ENCODE peak calls at places on chromosomes 3 and 15, in seven cellular contexts. C, Z, U, P, N, V and E are unnamed samples.

GRCh38 chr15:31586841-31587240 is 260.2 kb downstream of the KLF13 start:
- DNase-seq in C (no peak), Z (no peak), U (no peak), P (no peak), N (no peak), V (no peak), E (no peak)

GRCh38 chr15:62138124-62138523 is 27.0 kb downstream of the C2CD4B start:
- DNase-seq in C (peak; percentile 8), Z (no peak), U (no peak), P (peak; percentile 26), N (no peak), V (no peak), E (no peak)

GRCh38 chr15:34014556-34014955 is 24.4 kb downstream of the AVEN start:
- DNase-seq in C (no peak), Z (no peak), U (no peak), P (no peak), N (no peak), V (no peak), E (no peak)

GRCh38 chr3:31472479-31473390 is 60.0 kb upstream of the STT3B start:
- DNase-seq in C (no peak), Z (no peak), U (no peak), P (no peak), N (no peak), V (no peak), E (no peak)

GRCh38 chr15:55361048-55361447 is 42.0 kb downstream of the PIGB start:
- DNase-seq in C (no peak), Z (no peak), U (no peak), P (no peak), N (no peak), V (no peak), E (no peak)

GRCh38 chr15:31024979-31025378 is 33.6 kb upstream of the MTMR10 start:
- DNase-seq in C (no peak), Z (no peak), U (no peak), P (peak; percentile 25), N (no peak), V (no peak), E (no peak)

GRCh38 chr15:42591238-42591936 is 16.0 kb downstream of the STARD9 start:
- DNase-seq in C (no peak), Z (no peak), U (no peak), P (peak; percentile 39), N (no peak), V (no peak), E (peak; percentile 52)

GRCh38 chr15:39192979-39193559 is 387.8 kb upstream of the THBS1 start:
- DNase-seq in C (no peak), Z (no peak), U (no peak), P (no peak), N (no peak), V (no peak), E (no peak)

GRCh38 chr3:24399614-24400013 is 95.0 kb downstream of the THRB start:
- DNase-seq in C (no peak), Z (no peak), U (no peak), P (no peak), N (no peak), V (no peak), E (no peak)

GRCh38 chr15:57635300-57635944 is 43.7 kb downstream of the MYZAP start:
- DNase-seq in C (no peak), Z (peak; percentile 63), U (peak; percentile 34), P (peak; percentile 7), N (no peak), V (peak; percentile 71), E (peak; percentile 47)

GRCh38 chr3:159872374-159873109 is 116.1 kb upstream of the IL12A start:
- DNase-seq in C (peak; percentile 60), Z (no peak), U (no peak), P (peak; percentile 78), N (no peak), V (no peak), E (peak; percentile 34)

GRCh38 chr3:61589856-61590255 is 28.5 kb downstream of the PTPRG start:
- DNase-seq in C (peak; percentile 25), Z (no peak), U (no peak), P (peak; percentile 70), N (no peak), V (no peak), E (no peak)

GRCh38 chr3:114155370-114155821 is 23.5 kb downstream of the DRD3 start:
- DNase-seq in C (no peak), Z (no peak), U (peak; percentile 9), P (peak; percentile 9), N (no peak), V (no peak), E (peak; percentile 8)

GRCh38 chr3:141395005-141395589 is 26.8 kb downstream of the ZBTB38 start:
- DNase-seq in C (no peak), Z (no peak), U (no peak), P (no peak), N (no peak), V (no peak), E (no peak)

GRCh38 chr3:135895734-135896121 is 69.8 kb upstream of the PPP2R3A start:
- DNase-seq in C (peak; percentile 18), Z (no peak), U (no peak), P (peak; percentile 28), N (no peak), V (no peak), E (no peak)

GRCh38 chr3:194381460-194381875 is 11.9 kb upstream of the LRRC15 start:
- DNase-seq in C (no peak), Z (peak; percentile 22), U (no peak), P (no peak), N (no peak), V (no peak), E (peak; percentile 26)
- H3K4me3 ChIP-seq in C (peak overlapping the region; percentile 22), Z (no peak overlapping the region), U (no peak overlapping the region), P (no peak overlapping the region), N (no peak overlapping the region), V (no peak overlapping the region), E (no peak overlapping the region)

DNA sequence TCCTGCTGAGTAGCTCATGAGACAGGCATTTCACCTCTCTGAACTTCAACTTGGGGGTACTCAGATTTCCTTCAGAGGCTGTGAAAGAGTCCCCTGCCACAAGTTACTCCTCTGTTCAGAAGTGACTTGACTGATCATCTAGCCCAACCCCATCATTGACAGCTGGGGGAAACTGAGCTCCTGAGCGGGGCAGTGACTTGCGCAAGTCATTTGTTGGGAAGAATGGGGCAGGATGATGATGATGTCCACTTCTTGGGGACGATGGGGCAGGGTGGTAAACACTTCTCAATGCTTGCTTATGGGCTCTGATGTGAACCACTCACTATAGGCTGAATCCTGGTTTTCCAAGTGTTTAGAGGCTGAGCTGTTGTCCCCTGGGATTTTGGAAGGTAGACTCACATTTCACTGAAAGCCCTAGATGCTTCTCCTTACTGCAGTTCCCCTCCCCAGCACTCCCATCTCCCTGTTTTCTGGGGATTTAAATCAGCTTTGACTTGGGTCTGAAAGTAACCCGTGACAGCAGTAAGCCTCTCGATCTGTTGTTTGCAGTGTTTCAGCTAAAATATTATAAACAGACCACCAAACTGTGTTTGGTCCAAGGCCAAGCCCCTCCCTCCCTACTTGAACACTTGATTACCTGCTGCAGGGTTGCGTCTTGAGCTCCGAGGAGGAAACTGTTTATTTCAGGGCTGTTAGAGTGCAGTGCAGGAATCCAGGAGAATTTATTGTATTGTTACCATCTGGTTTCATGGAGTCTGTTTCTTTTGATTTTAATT is 25.1 kb downstream of the SMAD3 start:
- DNase-seq in C (no peak), Z (no peak), U (no peak), P (no peak), N (no peak), V (no peak), E (no peak)
- H3K4me3 ChIP-seq in C (no peak overlapping the region), Z (no peak overlapping the region), U (no peak overlapping the region), P (no peak overlapping the region), N (no peak overlapping the region), V (peak overlapping the region; percentile 9), E (no peak overlapping the region)

GRCh38 chr3:187775549-187775948 is 30.3 kb upstream of the BCL6 start:
- DNase-seq in C (no peak), Z (no peak), U (no peak), P (no peak), N (no peak), V (no peak), E (no peak)

GRCh38 chr3:187769771-187770170 is 24.5 kb upstream of the BCL6 start:
- DNase-seq in C (no peak), Z (no peak), U (no peak), P (no peak), N (no peak), V (no peak), E (no peak)

GRCh38 chr3:187773963-187774789 is 28.9 kb upstream of the BCL6 start:
- DNase-seq in C (no peak), Z (no peak), U (no peak), P (no peak), N (no peak), V (no peak), E (no peak)

GRCh38 chr3:187770224-187770623 is 25.0 kb upstream of the BCL6 start:
- DNase-seq in C (no peak), Z (no peak), U (no peak), P (no peak), N (no peak), V (no peak), E (no peak)

DNA sequence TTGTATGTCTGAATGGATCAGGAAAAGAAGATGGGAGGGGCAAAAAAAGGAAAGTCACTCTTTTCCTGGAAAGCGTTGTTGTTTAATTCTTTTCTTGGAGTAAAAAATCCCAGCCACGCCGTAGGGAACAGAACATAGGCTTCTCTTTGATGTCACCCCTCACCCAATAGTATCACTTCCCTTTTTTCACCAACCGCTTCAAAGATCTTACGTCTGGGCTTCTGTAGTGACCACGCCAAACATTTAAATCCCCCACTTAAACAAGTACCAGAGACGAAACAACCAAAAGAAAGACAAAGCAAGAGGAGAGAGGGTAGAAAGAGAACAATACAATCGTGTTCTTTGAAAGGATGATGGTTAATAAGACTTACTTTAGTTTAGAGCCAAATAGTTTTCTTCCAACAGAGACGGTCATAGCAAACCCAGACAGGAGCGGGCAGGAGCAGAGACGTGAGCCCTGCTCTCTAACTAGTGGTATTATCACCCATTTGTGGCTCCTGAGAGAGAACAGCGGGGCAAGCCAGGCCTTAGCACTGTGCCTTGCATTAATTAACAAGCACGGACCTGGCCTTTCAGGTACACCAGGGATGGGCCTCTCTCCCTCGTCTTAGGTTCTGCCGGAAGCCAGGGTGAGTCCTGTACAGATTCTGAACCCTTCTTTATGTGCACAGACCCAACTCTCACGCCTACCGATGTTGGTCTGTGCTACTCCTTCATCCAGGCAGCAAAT is 28.1 kb upstream of the BCL6 start:
- DNase-seq in C (no peak), Z (no peak), U (no peak), P (no peak), N (no peak), V (no peak), E (no peak)
- H3K4me3 ChIP-seq in C (no peak overlapping the region), Z (no peak overlapping the region), U (no peak overlapping the region), P (no peak overlapping the region), N (no peak overlapping the region), V (no peak overlapping the region), E (no peak overlapping the region)

DNA sequence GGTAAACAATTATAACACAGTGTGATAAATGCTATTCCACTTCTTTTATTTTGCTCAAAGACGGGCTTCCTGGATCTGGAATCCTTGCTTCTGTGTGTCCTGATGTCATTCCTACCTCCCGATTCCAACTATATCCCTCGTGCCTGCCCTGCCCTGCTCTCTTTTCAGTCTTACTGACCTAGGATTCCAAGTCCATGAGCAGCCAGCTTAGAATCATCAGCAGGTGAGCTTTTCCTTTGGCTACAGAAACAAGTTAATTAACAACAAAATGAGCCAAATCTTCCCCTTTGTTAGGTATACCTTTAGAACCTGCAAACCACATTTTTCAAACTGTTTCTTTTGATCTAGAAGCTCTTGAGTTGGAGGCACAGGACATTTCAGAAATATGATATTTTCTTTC is 21.9 kb upstream of the KPNA1 start:
- DNase-seq in C (no peak), Z (no peak), U (no peak), P (no peak), N (no peak), V (no peak), E (no peak)
- H3K4me3 ChIP-seq in C (no peak overlapping the region), Z (no peak overlapping the region), U (no peak overlapping the region), P (no peak overlapping the region), N (no peak overlapping the region), V (no peak overlapping the region), E (no peak overlapping the region)